ENCODE peak calls at places on chromosomes 3 and 15, in four cellular contexts. V, M, E and Q are unnamed samples.

GRCh38 chr3:52428151-52429005 is 16.5 kb downstream of the SEMA3G start:
- DNase-seq in M (no peak), E (no peak), V (no peak), Q (no peak)

GRCh38 chr3:15535757-15536156 is 14.3 kb upstream of the COLQ start:
- DNase-seq in E (no peak), M (no peak), V (no peak), Q (no peak)

GRCh38 chr3:22971497-22971896 is 231.6 kb upstream of the UBE2E2 start:
- DNase-seq in E (no peak), V (no peak), M (no peak), Q (no peak)

GRCh38 chr3:136473716-136474326 is 223.7 kb downstream of the PCCB start:
- DNase-seq in M (peak; percentile 9), V (no peak), E (no peak), Q (no peak)

GRCh38 chr3:42489116-42489936 is 13.1 kb upstream of the VIPR1 start:
- DNase-seq in E (peak; percentile 19), M (no peak), V (no peak), Q (no peak)

GRCh38 chr3:40452057-40452456 is 5.1 kb upstream of the RPL14 start:
- DNase-seq in V (no peak), E (no peak), M (no peak), Q (no peak)

GRCh38 chr3:159062734-159063410 is 261.0 kb downstream of the MFSD1 start:
- DNase-seq in V (no peak), E (no peak), M (no peak), Q (no peak)

GRCh38 chr3:150253622-150254021 is 154.5 kb upstream of the TSC22D2 start:
- DNase-seq in E (no peak), M (no peak), V (no peak), Q (peak; percentile 64)

GRCh38 chr3:71581451-71581980 is 2.0 kb downstream of the FOXP1 start:
- DNase-seq in M (no peak), V (peak; percentile 31), E (peak; percentile 60), Q (peak; percentile 43)

GRCh38 chr15:79083154-79083553 is 7.4 kb downstream of the RASGRF1 start:
- DNase-seq in E (no peak), V (no peak), M (no peak), Q (no peak)

GRCh38 chr3:149969945-149970715 is 565 bp downstream of the PFN2 start:
- DNase-seq in E (peak; percentile 86), M (peak; percentile 59), V (peak; percentile 68), Q (peak; percentile 51)

GRCh38 chr15:60793656-60794055 is 314.7 kb upstream of the ICE2 start:
- DNase-seq in V (no peak), M (no peak), E (no peak), Q (no peak)

GRCh38 chr3:28124882-28125281 is 116.5 kb upstream of the CMC1 start:
- DNase-seq in E (no peak), M (no peak), V (no peak), Q (no peak)